ENCODE peak calls at places on chromosomes 7 and 10, in four cellular contexts. H, E, L and X are unnamed samples. For H3K4me1, the result is how much of the 10 kb centered on the place peaks cover.

GRCh38 chr10:122854648-122855047 is 9.0 kb upstream of the CUZD1 start:
- DNase-seq in L (no peak), H (no peak), E (no peak), X (no peak)

GRCh38 chr10:94103902-94104301 is 110.2 kb downstream of the PLCE1 start:
- DNase-seq in E (no peak), H (no peak), L (no peak), X (no peak)

GRCh38 chr7:12269100-12269895 is 58.2 kb downstream of the TMEM106B start:
- DNase-seq in H (no peak), L (no peak), E (peak), X (no peak)

GRCh38 chr7:92609921-92610518 is 19.8 kb upstream of the FAM133B start:
- DNase-seq in E (no peak), L (no peak), H (no peak), X (no peak)

GRCh38 chr7:106369816-106370215 is 85.0 kb upstream of the NAMPT start:
- DNase-seq in E (no peak), L (no peak), H (no peak), X (no peak)

GRCh38 chr7:131554880-131555516 is 1.4 kb downstream of the PODXL start:
- DNase-seq in E (no peak), L (no peak), H (no peak), X (no peak)

GRCh38 chr7:96322847-96323461 is 1.1 kb upstream of the SLC25A13 start:
- DNase-seq in H (no peak), L (no peak), E (no peak), X (no peak)

GRCh38 chr10:110762849-110763211 is 108.9 kb upstream of the PDCD4 start:
- DNase-seq in E (peak), L (no peak), H (peak), X (no peak)

GRCh38 chr10:84845628-84846261 is 517.4 kb downstream of the CCSER2 start:
- DNase-seq in L (peak), H (no peak), E (no peak), X (peak)

GRCh38 chr10:11153245-11153644 is 135.6 kb downstream of the CELF2 start:
- DNase-seq in L (no peak), H (no peak), E (no peak), X (no peak)

GRCh38 chr7:44962483-44963251 is 16.1 kb downstream of the MYO1G start:
- DNase-seq in E (no peak), H (no peak), L (peak), X (no peak)

GRCh38 chr10:131231965-131232541 is 79.5 kb downstream of the TCERG1L start:
- DNase-seq in E (peak), H (no peak), L (no peak), X (no peak)

GRCh38 chr7:123770378-123770777 is 21.6 kb upstream of the WASL start:
- DNase-seq in L (no peak), E (no peak), H (no peak), X (no peak)

GRCh38 chr10:17216217-17216900 is 11.7 kb upstream of the VIM start:
- DNase-seq in L (no peak), H (no peak), E (no peak), X (no peak)

GRCh38 chr7:154583454-154583853 is 419.5 kb downstream of the PAXIP1 start:
- DNase-seq in L (no peak), H (no peak), E (no peak), X (no peak)

GRCh38 chr10:97427571-97428179 is 1.7 kb downstream of the PGAM1 start:
- DNase-seq in E (no peak), H (no peak), L (peak), X (peak)

DNA sequence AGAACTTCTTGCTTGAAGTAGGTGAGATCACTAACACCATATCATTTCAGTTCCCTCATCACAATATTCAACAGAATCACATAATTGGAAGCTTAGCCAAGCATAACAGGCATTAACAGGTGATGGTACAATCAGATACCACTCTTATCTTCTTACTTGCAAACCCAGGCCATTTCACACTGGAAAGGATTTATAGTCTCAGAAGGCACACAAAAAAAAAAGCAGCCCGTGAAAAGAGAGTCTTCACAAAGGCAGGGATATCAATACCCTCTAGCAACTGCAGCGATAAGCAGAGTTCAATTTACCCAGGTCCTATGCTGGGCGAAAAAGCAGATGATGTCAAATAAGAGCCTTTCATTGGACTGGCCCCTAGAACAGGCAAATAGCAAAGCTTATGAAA is 1082.4 kb downstream of the XPNPEP1 start:
- DNase-seq in H (no peak), L (no peak), E (no peak), X (no peak)
- H3K4me3 ChIP-seq in H (no peak), L (no peak), E (no peak), X (no peak)

GRCh38 chr10:129953541-129954031 is 10.5 kb downstream of the EBF3 start:
- DNase-seq in L (no peak), E (no peak), H (no peak), X (no peak)

GRCh38 chr10:129954916-129955315 is 9.2 kb downstream of the EBF3 start:
- DNase-seq in H (no peak), E (no peak), L (no peak), X (no peak)

GRCh38 chr10:129956902-129957673 is 7.0 kb downstream of the EBF3 start:
- DNase-seq in L (no peak), E (no peak), H (no peak), X (no peak)

GRCh38 chr10:129956285-129956649 is 7.8 kb downstream of the EBF3 start:
- DNase-seq in E (no peak), L (no peak), H (no peak), X (no peak)

GRCh38 chr10:129955591-129956284 is 8.3 kb downstream of the EBF3 start:
- DNase-seq in E (no peak), H (no peak), L (no peak), X (no peak)
- H3K4me1 ChIP-seq in E (half or more), H (under half), L (under half), X (under half)

GRCh38 chr7:93923291-93923690 is 1.8 kb downstream of the GNG11 start:
- DNase-seq in E (no peak), L (no peak), H (no peak), X (no peak)

GRCh38 chr7:93923946-93924345 is 2.4 kb downstream of the GNG11 start:
- DNase-seq in E (no peak), L (no peak), H (no peak), X (no peak)

GRCh38 chr7:93920496-93921189 is 892 bp upstream of the GNG11 start:
- DNase-seq in L (no peak), E (no peak), H (no peak), X (no peak)

GRCh38 chr7:93921190-93921585 is 347 bp upstream of the GNG11 start:
- DNase-seq in H (no peak), L (no peak), E (no peak), X (no peak)

DNA sequence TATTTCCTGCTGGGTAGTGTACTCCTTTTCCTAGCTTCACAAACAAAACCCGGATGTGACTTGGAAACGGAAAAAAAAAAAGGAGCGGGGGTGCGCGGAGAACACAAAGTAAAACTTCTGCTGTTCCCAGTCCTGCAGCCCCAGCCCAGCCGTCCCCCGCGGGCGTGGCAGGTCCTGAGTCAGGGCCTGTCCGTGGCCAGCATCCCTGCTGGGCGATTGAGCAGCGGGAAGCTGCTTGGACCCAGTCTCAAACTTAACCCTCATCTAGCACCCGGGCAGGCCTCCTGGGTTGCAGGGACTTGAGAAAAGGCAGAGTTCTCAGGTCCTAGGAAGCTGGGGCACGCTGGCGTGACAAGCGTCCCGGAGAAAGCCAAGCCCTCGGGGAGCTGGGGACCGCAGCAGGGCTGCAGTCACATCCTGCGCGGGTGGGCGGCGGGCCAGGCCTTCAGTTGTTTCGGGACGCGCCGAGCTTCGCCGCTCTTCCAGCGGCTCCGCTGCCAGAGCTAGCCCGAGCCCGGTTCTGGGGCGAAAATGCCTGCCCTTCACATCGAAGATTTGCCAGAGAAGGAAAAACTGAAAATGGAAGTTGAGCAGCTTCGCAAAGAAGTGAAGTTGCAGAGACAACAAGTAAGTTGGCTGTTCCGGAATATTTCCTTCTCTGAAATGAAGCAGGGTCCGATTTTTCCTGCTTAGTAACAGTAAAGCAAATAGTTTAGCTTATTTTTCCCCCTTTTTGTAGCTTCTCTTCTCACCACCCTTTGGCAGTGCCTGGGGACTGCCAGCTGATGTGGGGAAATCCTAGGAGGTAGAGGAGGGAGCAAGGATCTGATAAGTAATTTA is at the start of gene GNG11:
- DNase-seq in E (peak), H (peak), L (peak), X (peak)
- TF ChIP-seq CTCF in E (no peak), H (no peak), L (no peak), X (no peak)

DNA sequence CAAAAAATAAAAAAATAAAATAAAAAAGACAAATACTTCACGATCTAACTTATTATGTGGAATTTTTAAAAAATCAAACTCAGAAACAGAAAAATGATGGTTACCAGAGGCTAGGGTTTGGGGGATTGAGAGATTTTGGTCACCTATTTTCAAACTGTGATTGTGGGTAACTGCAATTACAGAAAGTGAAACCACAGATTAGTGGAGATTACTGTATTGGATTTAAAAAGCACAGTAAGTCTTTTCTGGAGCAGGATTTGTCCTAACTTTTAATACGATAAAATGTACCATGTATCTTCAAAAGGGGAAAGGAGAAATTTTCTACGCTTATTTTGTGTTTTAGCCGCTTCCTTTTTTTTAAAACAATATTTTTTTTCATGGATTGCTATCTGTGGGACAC is 1204.9 kb upstream of the LRRTM3 start:
- DNase-seq in H (no peak), E (no peak), L (no peak), X (no peak)
- H3K4me3 ChIP-seq in H (no peak), E (no peak), L (no peak), X (no peak)

GRCh38 chr10:14560794-14561765 is 213.6 kb downstream of the FAM107B start:
- DNase-seq in L (no peak), E (no peak), H (no peak), X (no peak)
- H3K4me1 ChIP-seq in L (under half), E (under half), H (under half), X (half or more)

GRCh38 chr10:68603766-68604165 is 43.6 kb downstream of the TET1 start:
- DNase-seq in L (no peak), E (no peak), H (no peak), X (no peak)
- TF ChIP-seq CTCF in L (no peak), E (no peak), H (no peak), X (no peak)

GRCh38 chr7:148884299-148885022 is 370 bp upstream of the EZH2 start:
- DNase-seq in L (peak), E (peak), H (peak), X (peak)

GRCh38 chr7:148882668-148883232 is 1.3 kb downstream of the EZH2 start:
- DNase-seq in H (no peak), E (no peak), L (no peak), X (no peak)

GRCh38 chr7:148884049-148884298 is at the start of gene EZH2:
- DNase-seq in E (no peak), L (no peak), H (no peak), X (no peak)

GRCh38 chr7:148883233-148884048 is 650 bp downstream of the EZH2 start:
- DNase-seq in H (peak), E (peak), L (peak), X (peak)

GRCh38 chr7:148882192-148882591 is 1.9 kb downstream of the EZH2 start:
- DNase-seq in E (no peak), L (no peak), H (no peak), X (no peak)
- H3K4me3 ChIP-seq in E (no peak), L (no peak), H (no peak), X (no peak)